ENCODE peak calls at places on chromosomes 16 and 17, in seven cellular contexts. Z, U, S, M, F, B and O are unnamed samples.

GRCh38 chr16:11670171-11671131 is 2.2 kb downstream of the SNN start:
- DNase-seq in Z (peak; percentile 73), U (no peak), S (no peak), M (no peak), F (no peak), B (no peak), O (no peak)

GRCh38 chr16:30941600-30942420 is 7.1 kb upstream of the ORAI3 start:
- DNase-seq in Z (peak; percentile 87), U (peak; percentile 88), S (peak; percentile 48), M (no peak), F (peak; percentile 84), B (peak; percentile 77), O (peak; percentile 87)

GRCh38 chr17:51650202-51650601 is 389.9 kb downstream of the UTP18 start:
- DNase-seq in Z (no peak), U (no peak), S (no peak), M (no peak), F (no peak), B (no peak), O (no peak)

GRCh38 chr17:79955167-79955549 is 80.5 kb downstream of the TBC1D16 start:
- DNase-seq in Z (no peak), U (no peak), S (no peak), M (no peak), F (no peak), B (no peak), O (no peak)

GRCh38 chr16:53111078-53111776 is 56.4 kb downstream of the CHD9 start:
- DNase-seq in Z (no peak), U (no peak), S (no peak), M (no peak), F (no peak), B (no peak), O (no peak)

GRCh38 chr17:43401293-43401692 is 2.5 kb downstream of the ARL4D start:
- DNase-seq in Z (no peak), U (peak; percentile 83), S (no peak), M (no peak), F (peak; percentile 51), B (peak; percentile 36), O (no peak)

GRCh38 chr17:75589017-75589918 is 1.7 kb downstream of the MYO15B start:
- DNase-seq in Z (peak; percentile 100), U (peak; percentile 95), S (peak; percentile 97), M (peak; percentile 97), F (peak; percentile 96), B (peak; percentile 99), O (peak; percentile 97)

GRCh38 chr16:2697401-2697948 is 15.2 kb downstream of the KCTD5 start:
- DNase-seq in Z (peak; percentile 66), U (no peak), S (no peak), M (no peak), F (no peak), B (no peak), O (no peak)

GRCh38 chr16:27223701-27224100 is 20.4 kb downstream of the KDM8 start:
- DNase-seq in Z (no peak), U (no peak), S (no peak), M (no peak), F (no peak), B (no peak), O (no peak)

GRCh38 chr16:2468725-2469398 is 2.2 kb upstream of the NTN3 start:
- DNase-seq in Z (peak; percentile 67), U (no peak), S (no peak), M (no peak), F (no peak), B (peak; percentile 35), O (no peak)

GRCh38 chr17:48563867-48564199 is 14.3 kb downstream of the HOXB4 start:
- DNase-seq in Z (no peak), U (no peak), S (no peak), M (no peak), F (no peak), B (no peak), O (no peak)

GRCh38 chr17:56629450-56630187 is 36.1 kb downstream of the NOG start:
- DNase-seq in Z (no peak), U (no peak), S (no peak), M (no peak), F (no peak), B (no peak), O (no peak)

GRCh38 chr17:42275527-42276358 is 448 bp downstream of the STAT5B start:
- DNase-seq in Z (peak; percentile 58), U (peak; percentile 68), S (peak; percentile 42), M (no peak), F (no peak), B (peak; percentile 74), O (peak; percentile 19)

GRCh38 chr17:58507123-58507634 is 7.3 kb downstream of the MTMR4 start:
- DNase-seq in Z (peak; percentile 56), U (no peak), S (no peak), M (no peak), F (no peak), B (no peak), O (no peak)

GRCh38 chr16:85412911-85413520 is 200.1 kb upstream of the GSE1 start:
- DNase-seq in Z (peak; percentile 68), U (peak; percentile 60), S (no peak), M (no peak), F (no peak), B (peak; percentile 26), O (no peak)

GRCh38 chr17:41687828-41688640 is 651 bp upstream of the EIF1 start:
- DNase-seq in Z (no peak), U (peak; percentile 81), S (peak; percentile 65), M (no peak), F (peak; percentile 65), B (peak; percentile 71), O (peak; percentile 73)

DNA sequence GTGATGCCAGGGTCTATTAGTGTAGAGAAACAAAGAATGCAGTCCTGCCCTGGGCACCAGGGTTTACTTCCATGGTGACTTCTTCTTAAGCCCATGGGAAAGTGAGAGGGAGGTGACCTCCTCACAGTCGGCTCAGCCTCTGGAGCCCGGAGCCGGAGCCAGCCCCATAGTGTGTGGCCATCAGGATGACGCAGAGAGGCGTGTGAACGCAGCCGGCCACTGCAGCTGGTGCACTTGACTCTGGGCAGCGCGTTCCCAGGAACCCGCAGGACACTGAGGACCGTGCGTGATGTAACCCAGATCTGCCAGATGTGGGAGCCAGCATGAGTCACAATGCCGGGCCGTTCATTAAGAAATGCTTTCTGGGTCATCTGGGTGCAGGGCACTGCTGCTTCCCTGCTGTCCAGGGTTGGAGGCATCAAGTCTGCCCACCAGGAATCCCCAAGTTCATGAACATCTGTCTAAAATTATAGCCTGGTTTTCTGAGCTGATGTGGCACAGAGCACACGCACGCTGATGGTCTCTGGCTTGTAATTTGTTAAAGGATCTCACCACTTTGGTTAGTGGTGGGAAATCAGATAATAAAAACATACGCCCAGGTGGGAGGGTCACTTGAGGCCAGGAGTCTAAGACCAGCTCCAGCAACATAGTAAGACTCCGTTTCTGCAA is 114.1 kb downstream of the PITPNC1 start:
- DNase-seq in Z (peak; percentile 91), U (peak; percentile 98), S (peak; percentile 80), M (peak; percentile 95), F (peak; percentile 67), B (peak; percentile 91), O (peak; percentile 72)
- TF ChIP-seq EP300 in Z (peak; percentile 91), U (peak; percentile 98), S (peak; percentile 49), M (peak; percentile 87), F (peak; percentile 92), B (peak; percentile 63), O (peak; percentile 95)

GRCh38 chr16:54176376-54176901 is 110.1 kb downstream of the IRX3 start:
- DNase-seq in Z (no peak), U (no peak), S (no peak), M (no peak), F (peak; percentile 53), B (peak; percentile 43), O (no peak)
- TF ChIP-seq EP300 in Z (no peak), U (no peak), S (no peak), M (no peak), F (no peak), B (no peak), O (no peak)

GRCh38 chr16:23666919-23667659 is 11.6 kb upstream of the PLK1 start:
- DNase-seq in Z (peak; percentile 19), U (no peak), S (no peak), M (no peak), F (no peak), B (no peak), O (no peak)
- TF ChIP-seq EP300 in Z (no peak), U (no peak), S (no peak), M (no peak), F (no peak), B (no peak), O (no peak)

GRCh38 chr17:81238815-81239713 is at the start of the genes NDUFAF8 and TEPSIN:
- DNase-seq in Z (peak; percentile 97), U (peak; percentile 99), S (peak; percentile 98), M (peak; percentile 99), F (peak; percentile 99), B (peak; percentile 97), O (peak; percentile 97)
- TF ChIP-seq EP300 in Z (no peak), U (no peak), S (peak; percentile 73), M (no peak), F (no peak), B (no peak), O (no peak)

GRCh38 chr17:73092518-73093135 is at the start of gene SLC39A11:
- DNase-seq in Z (peak; percentile 98), U (peak; percentile 96), S (peak; percentile 86), M (peak; percentile 97), F (peak; percentile 93), B (peak; percentile 93), O (peak; percentile 94)
- TF ChIP-seq EP300 in Z (no peak), U (peak; percentile 3), S (peak; percentile 76), M (no peak), F (no peak), B (no peak), O (no peak)

GRCh38 chr16:4538067-4538385 is 547 bp downstream of the CDIP1 start:
- DNase-seq in Z (no peak), U (no peak), S (no peak), M (no peak), F (no peak), B (no peak), O (no peak)

GRCh38 chr16:4536391-4537106 is 2.0 kb downstream of the CDIP1 start:
- DNase-seq in Z (no peak), U (no peak), S (no peak), M (no peak), F (no peak), B (no peak), O (no peak)

GRCh38 chr16:4537376-4538066 is 1.1 kb downstream of the CDIP1 start:
- DNase-seq in Z (peak; percentile 89), U (peak; percentile 70), S (no peak), M (no peak), F (peak; percentile 33), B (peak; percentile 65), O (no peak)

GRCh38 chr16:4538386-4539235 is at the start of gene CDIP1:
- DNase-seq in Z (peak; percentile 99), U (peak; percentile 99), S (peak; percentile 98), M (peak; percentile 100), F (peak; percentile 99), B (peak; percentile 99), O (peak; percentile 97)

DNA sequence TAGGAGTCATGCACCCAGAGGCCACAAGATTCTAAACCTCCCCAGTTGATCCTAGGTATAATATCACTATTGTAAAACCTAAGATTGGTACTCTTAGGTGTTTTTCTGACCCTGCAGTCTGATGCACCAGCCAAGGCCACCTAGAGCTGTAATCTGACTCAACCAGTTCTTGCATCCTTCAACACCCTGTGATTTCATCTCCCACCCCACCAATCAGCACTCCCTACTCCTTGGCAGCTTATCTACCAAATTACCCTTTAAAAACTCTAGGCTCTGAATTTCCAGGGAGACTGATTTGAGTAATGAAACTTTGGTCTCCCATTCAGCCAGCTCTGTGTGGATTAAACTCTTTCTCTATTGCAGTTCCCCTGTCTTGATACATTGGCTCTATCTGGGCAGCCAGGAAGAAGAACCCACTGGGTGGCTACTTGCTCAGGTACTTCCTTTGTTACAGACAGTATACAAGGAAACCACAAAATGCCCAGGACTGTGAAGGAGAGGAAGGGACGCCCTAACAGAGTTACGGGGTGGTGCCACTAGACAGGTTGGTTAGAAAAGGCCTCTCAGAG is 1.2 kb upstream of the CDIP1 start:
- DNase-seq in Z (no peak), U (no peak), S (no peak), M (no peak), F (no peak), B (no peak), O (no peak)
- TF ChIP-seq EP300 in Z (no peak), U (no peak), S (no peak), M (no peak), F (no peak), B (no peak), O (no peak)